ENCODE peak calls at places on chromosome 19, in four cellular contexts. One of them, this sample, is unnamed.

GRCh38 chr19:29841209-29841558 is 29.4 kb downstream of the CCNE1 start:
- DNase-seq in SK-N-SH: no peak
- DNase-seq in HCT116: no peak
- DNase-seq in K562: no peak
- DNase-seq in this sample: peak; percentile 54

GRCh38 chr19:18502633-18503294 is 19.1 kb downstream of the ELL start:
- DNase-seq in K562: no peak
- DNase-seq in HCT116: no peak
- DNase-seq in SK-N-SH: peak; percentile 70
- DNase-seq in this sample: no peak

GRCh38 chr19:48715681-48716171 is 3.8 kb downstream of the MAMSTR start:
- DNase-seq in K562: no peak
- DNase-seq in HCT116: no peak
- DNase-seq in SK-N-SH: no peak
- DNase-seq in this sample: no peak

GRCh38 chr19:10812196-10812595 is 23.8 kb downstream of the TMED1 start:
- DNase-seq in SK-N-SH: no peak
- DNase-seq in K562: no peak
- DNase-seq in HCT116: no peak
- DNase-seq in this sample: no peak

GRCh38 chr19:38152461-38153379 is 71.3 kb downstream of the DPF1 start:
- DNase-seq in HCT116: no peak
- DNase-seq in SK-N-SH: peak; percentile 78
- DNase-seq in K562: peak; percentile 74
- DNase-seq in this sample: no peak

GRCh38 chr19:49150106-49150943 is 4.9 kb downstream of the HRC start:
- DNase-seq in HCT116: peak; percentile 76
- DNase-seq in SK-N-SH: peak; percentile 95
- DNase-seq in K562: peak; percentile 89
- DNase-seq in this sample: peak; percentile 76

GRCh38 chr19:10533656-10534386 is 9.9 kb upstream of the ATG4D start:
- DNase-seq in K562: no peak
- DNase-seq in HCT116: no peak
- DNase-seq in SK-N-SH: no peak
- DNase-seq in this sample: no peak

GRCh38 chr19:9107375-9107774 is at the start of gene OR7G2:
- DNase-seq in SK-N-SH: no peak
- DNase-seq in HCT116: no peak
- DNase-seq in K562: no peak
- DNase-seq in this sample: no peak

GRCh38 chr19:16143399-16144215 is at the start of gene HSH2D:
- DNase-seq in SK-N-SH: no peak
- DNase-seq in HCT116: peak; percentile 77
- DNase-seq in K562: no peak
- DNase-seq in this sample: peak; percentile 45

GRCh38 chr19:45177817-45178261 is at the start of gene TRAPPC6A:
- DNase-seq in K562: no peak
- DNase-seq in HCT116: no peak
- DNase-seq in SK-N-SH: no peak
- DNase-seq in this sample: no peak

GRCh38 chr19:56111601-56112312 is 9.3 kb downstream of the ZNF787 start:
- DNase-seq in K562: no peak
- DNase-seq in HCT116: no peak
- DNase-seq in SK-N-SH: peak; percentile 33
- DNase-seq in this sample: peak; percentile 45

GRCh38 chr19:17324357-17325114 is 10.1 kb downstream of the ANO8 start:
- DNase-seq in SK-N-SH: no peak
- DNase-seq in K562: no peak
- DNase-seq in HCT116: no peak
- DNase-seq in this sample: no peak

GRCh38 chr19:48741222-48741999 is 1.0 kb upstream of the RASIP1 start:
- DNase-seq in SK-N-SH: peak; percentile 81
- DNase-seq in K562: peak; percentile 96
- DNase-seq in HCT116: no peak
- DNase-seq in this sample: no peak

GRCh38 chr19:48341006-48341405 is 15.7 kb downstream of the EMP3 start:
- DNase-seq in K562: no peak
- DNase-seq in HCT116: no peak
- DNase-seq in SK-N-SH: peak; percentile 24
- DNase-seq in this sample: no peak

GRCh38 chr19:55197531-55197930 is 11.8 kb downstream of the PTPRH start:
- DNase-seq in SK-N-SH: no peak
- DNase-seq in HCT116: no peak
- DNase-seq in K562: peak; percentile 33
- DNase-seq in this sample: no peak

GRCh38 chr19:13962738-13963602 is 10.7 kb downstream of the DCAF15 start:
- DNase-seq in SK-N-SH: no peak
- DNase-seq in K562: no peak
- DNase-seq in HCT116: no peak
- DNase-seq in this sample: no peak

GRCh38 chr19:47399198-47399597 is 20.1 kb downstream of the MEIS3 start:
- DNase-seq in K562: no peak
- DNase-seq in SK-N-SH: no peak
- DNase-seq in HCT116: no peak
- DNase-seq in this sample: no peak

GRCh38 chr19:14015454-14016035 is 9.4 kb upstream of the RFX1 start:
- DNase-seq in K562: no peak
- DNase-seq in HCT116: no peak
- DNase-seq in SK-N-SH: no peak
- DNase-seq in this sample: peak; percentile 37

GRCh38 chr19:35306473-35307246 is 14.7 kb downstream of the MAG start:
- DNase-seq in SK-N-SH: no peak
- DNase-seq in HCT116: no peak
- DNase-seq in K562: peak; percentile 59
- DNase-seq in this sample: peak; percentile 61

GRCh38 chr19:18591735-18592385 is 3.3 kb downstream of the REX1BD start:
- DNase-seq in HCT116: no peak
- DNase-seq in SK-N-SH: peak; percentile 71
- DNase-seq in K562: no peak
- DNase-seq in this sample: no peak

GRCh38 chr19:20863176-20863575 is 59.9 kb upstream of the ZNF85 start:
- DNase-seq in SK-N-SH: no peak
- DNase-seq in K562: no peak
- DNase-seq in HCT116: no peak
- DNase-seq in this sample: no peak

GRCh38 chr19:57465680-57466381 is 8.9 kb upstream of the VN1R1 start:
- DNase-seq in SK-N-SH: peak; percentile 48
- DNase-seq in K562: peak; percentile 36
- DNase-seq in HCT116: peak; percentile 59
- DNase-seq in this sample: peak; percentile 57

GRCh38 chr19:29881386-29881785 is 60.7 kb upstream of the URI1 start:
- DNase-seq in SK-N-SH: no peak
- DNase-seq in K562: no peak
- DNase-seq in HCT116: no peak
- DNase-seq in this sample: no peak

GRCh38 chr19:6806488-6806887 is 34.0 kb downstream of the VAV1 start:
- DNase-seq in SK-N-SH: no peak
- DNase-seq in K562: peak; percentile 76
- DNase-seq in HCT116: peak; percentile 41
- DNase-seq in this sample: no peak

GRCh38 chr19:18388328-18389094 is 2.6 kb downstream of the GDF15 start:
- DNase-seq in HCT116: no peak
- DNase-seq in K562: peak; percentile 90
- DNase-seq in SK-N-SH: peak; percentile 98
- DNase-seq in this sample: peak; percentile 52

DNA sequence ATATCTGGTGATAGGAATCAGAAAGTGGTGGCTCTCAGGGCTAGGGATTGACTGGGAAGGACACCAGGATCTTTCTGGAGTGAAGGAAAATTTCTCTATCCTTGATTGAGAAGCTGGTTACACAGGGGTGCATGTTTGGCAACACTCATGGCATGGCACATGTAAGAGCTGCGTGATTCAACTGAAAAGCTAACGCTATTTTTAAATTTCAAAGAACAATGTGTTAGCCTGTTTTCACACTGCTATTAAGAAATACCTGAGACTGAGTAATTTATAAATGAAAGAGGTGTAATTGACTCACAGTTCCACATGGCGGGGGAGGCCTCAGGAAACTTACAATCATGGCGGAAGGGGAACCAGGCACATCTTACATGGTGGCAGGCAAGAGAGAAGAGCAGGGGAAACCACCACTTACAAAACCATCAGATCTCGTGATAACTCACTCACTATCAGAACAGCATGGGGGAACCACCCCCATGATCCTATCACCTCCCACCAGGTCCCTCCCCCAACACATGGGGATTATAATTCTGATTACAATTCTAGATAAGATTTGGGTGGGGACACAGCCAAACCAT is 7.4 kb downstream of the SIGLEC8 start:
- DNase-seq in HCT116: no peak
- DNase-seq in K562: no peak
- DNase-seq in SK-N-SH: no peak
- DNase-seq in this sample: no peak
- TF ChIP-seq ELF1 in HCT116: no peak
- TF ChIP-seq ELF1 in K562: no peak
- TF ChIP-seq ELF1 in SK-N-SH: no peak
- TF ChIP-seq ELF1 in this sample: no peak

DNA sequence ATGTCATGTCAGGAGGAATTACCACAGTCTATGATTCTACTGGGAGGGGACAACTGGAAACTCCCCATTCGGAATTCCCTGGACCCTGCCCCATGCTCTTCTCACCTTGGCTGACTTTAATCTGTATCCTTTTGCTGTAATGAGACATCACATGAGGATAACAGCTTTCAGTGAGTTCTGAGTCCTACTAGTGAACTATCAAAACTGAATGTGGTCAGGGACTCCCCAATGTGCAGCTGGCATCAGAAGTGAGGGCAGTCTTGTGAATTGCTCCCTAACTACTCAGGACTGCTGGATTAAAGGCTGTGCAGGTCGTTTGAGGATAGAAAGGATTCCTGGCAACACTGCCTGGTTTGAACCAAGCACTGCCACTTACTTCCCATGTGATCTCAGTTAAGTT is 15.2 kb downstream of the SIGLEC7 start:
- DNase-seq in HCT116: no peak
- DNase-seq in SK-N-SH: no peak
- DNase-seq in K562: no peak
- DNase-seq in this sample: no peak
- TF ChIP-seq ELF1 in HCT116: no peak
- TF ChIP-seq ELF1 in SK-N-SH: no peak
- TF ChIP-seq ELF1 in K562: no peak
- TF ChIP-seq ELF1 in this sample: no peak

DNA sequence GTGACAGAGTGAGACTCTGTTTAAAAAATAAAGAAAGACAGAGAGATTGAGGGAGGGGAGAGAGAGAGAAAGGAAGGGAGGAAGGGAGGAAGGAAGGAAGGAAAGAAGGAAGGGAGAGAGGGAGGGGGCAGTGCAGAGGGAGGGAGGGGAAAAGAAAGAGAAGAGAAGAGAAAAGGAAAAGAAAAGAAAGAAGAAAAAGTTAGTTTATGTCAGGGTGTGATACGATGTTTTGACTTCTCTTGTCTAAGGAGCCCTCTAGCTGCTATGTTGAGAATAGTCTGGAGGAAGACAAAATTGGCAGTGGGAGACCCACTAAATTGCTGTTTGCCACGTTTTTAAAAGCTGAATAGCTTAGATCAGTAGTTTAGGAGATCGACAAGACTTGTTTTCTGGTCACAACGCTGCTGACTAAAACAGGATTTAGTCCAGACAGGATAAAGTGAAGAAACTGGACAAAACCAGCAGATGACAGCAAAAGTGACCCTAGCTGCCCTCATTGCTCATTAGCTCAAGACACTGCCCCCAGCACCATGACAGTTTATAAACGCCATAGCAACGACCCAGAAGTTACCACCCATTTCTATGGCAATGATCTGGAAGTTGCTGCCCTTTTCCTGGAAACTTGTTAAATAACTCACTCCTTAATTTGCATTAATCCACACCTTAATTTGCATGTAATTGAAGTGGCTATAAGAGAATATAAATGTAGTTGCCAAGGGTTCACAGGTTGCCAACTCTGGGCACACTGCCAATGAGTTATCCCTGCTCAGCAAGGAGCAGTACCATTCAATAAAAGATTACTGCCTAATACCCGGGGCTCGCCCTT is 11.1 kb downstream of the TEX101 start:
- DNase-seq in K562: no peak
- DNase-seq in HCT116: peak; percentile 18
- DNase-seq in SK-N-SH: no peak
- DNase-seq in this sample: no peak
- TF ChIP-seq ELF1 in K562: no peak
- TF ChIP-seq ELF1 in HCT116: no peak
- TF ChIP-seq ELF1 in SK-N-SH: no peak
- TF ChIP-seq ELF1 in this sample: no peak

GRCh38 chr19:927707-928401 is 2.0 kb downstream of the ARID3A start:
- DNase-seq in SK-N-SH: no peak
- DNase-seq in K562: no peak
- DNase-seq in HCT116: no peak
- DNase-seq in this sample: no peak

GRCh38 chr19:927044-927706 is 1.3 kb downstream of the ARID3A start:
- DNase-seq in K562: peak; percentile 64
- DNase-seq in HCT116: no peak
- DNase-seq in SK-N-SH: peak; percentile 78
- DNase-seq in this sample: peak; percentile 85

GRCh38 chr19:925087-925911 is 536 bp upstream of the ARID3A start:
- DNase-seq in K562: peak; percentile 94
- DNase-seq in HCT116: peak; percentile 72
- DNase-seq in SK-N-SH: peak; percentile 95
- DNase-seq in this sample: peak; percentile 82

GRCh38 chr19:926595-927043 is 784 bp downstream of the ARID3A start:
- DNase-seq in SK-N-SH: no peak
- DNase-seq in HCT116: no peak
- DNase-seq in K562: peak; percentile 57
- DNase-seq in this sample: no peak

GRCh38 chr19:925912-926594 is at the start of gene ARID3A:
- DNase-seq in SK-N-SH: peak; percentile 88
- DNase-seq in HCT116: no peak
- DNase-seq in K562: peak; percentile 90
- DNase-seq in this sample: no peak
- TF ChIP-seq ELF1 in SK-N-SH: no peak
- TF ChIP-seq ELF1 in HCT116: no peak
- TF ChIP-seq ELF1 in K562: no peak
- TF ChIP-seq ELF1 in this sample: no peak

GRCh38 chr19:23065306-23065705 is 51.5 kb upstream of the ZNF730 start:
- DNase-seq in K562: no peak
- DNase-seq in SK-N-SH: no peak
- DNase-seq in HCT116: no peak
- DNase-seq in this sample: no peak

GRCh38 chr19:23075031-23075733 is 41.6 kb upstream of the ZNF730 start:
- DNase-seq in SK-N-SH: peak; percentile 92
- DNase-seq in HCT116: no peak
- DNase-seq in K562: peak; percentile 45
- DNase-seq in this sample: no peak

GRCh38 chr19:23071087-23071511 is 45.7 kb upstream of the ZNF730 start:
- DNase-seq in SK-N-SH: peak; percentile 66
- DNase-seq in K562: no peak
- DNase-seq in HCT116: no peak
- DNase-seq in this sample: no peak

DNA sequence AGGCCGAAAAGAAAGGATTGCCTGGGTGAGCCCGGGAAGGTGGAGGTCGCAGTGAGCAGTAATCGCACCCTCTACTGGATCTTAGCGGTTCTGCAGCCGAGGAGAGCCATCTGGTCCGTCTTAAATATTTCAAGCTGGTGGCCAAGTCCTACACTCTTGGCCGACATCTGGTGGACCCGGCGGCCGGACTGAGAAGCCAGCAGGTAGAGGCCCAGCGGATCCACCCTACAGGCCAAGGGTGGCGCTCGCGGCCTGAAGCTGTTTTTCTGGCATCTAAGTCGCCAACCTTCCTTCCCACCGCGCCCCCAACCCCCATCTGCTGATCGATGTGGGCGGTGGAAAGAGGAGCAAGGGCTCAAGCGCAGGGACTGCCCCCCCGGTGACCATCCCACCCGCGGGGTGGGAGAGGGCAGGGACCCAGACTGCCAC is 46.5 kb upstream of the ZNF730 start:
- DNase-seq in K562: peak; percentile 31
- DNase-seq in HCT116: no peak
- DNase-seq in SK-N-SH: peak; percentile 73
- DNase-seq in this sample: no peak
- TF ChIP-seq ELF1 in K562: no peak
- TF ChIP-seq ELF1 in HCT116: no peak
- TF ChIP-seq ELF1 in SK-N-SH: no peak
- TF ChIP-seq ELF1 in this sample: no peak